ENCODE peak calls at places on chromosomes 1 and 21, in five cellular contexts. L is transverse colon, D is heart left ventricle, I is esophagus squamous epithelium, J is lower leg skin. P is an unnamed sample.

GRCh38 chr1:25198731-25199231 is 33.5 kb downstream of the SYF2 start:
- DNase-seq in L (peak; percentile 53), D (peak; percentile 45), I (no peak), J (peak; percentile 37), P (peak; percentile 72)

GRCh38 chr1:230832466-230832865 is 35.9 kb downstream of the C1orf198 start:
- DNase-seq in L (no peak), D (no peak), I (no peak), J (no peak), P (no peak)

GRCh38 chr1:245810789-245811337 is 656.1 kb downstream of the KIF26B start:
- DNase-seq in L (no peak), D (no peak), I (no peak), J (no peak), P (no peak)

GRCh38 chr1:37954316-37954971 is 7.6 kb upstream of the INPP5B start:
- DNase-seq in L (no peak), D (no peak), I (no peak), J (no peak), P (no peak)

GRCh38 chr1:31418626-31419025 is 5.6 kb downstream of the SERINC2 start:
- DNase-seq in L (no peak), D (no peak), I (no peak), J (no peak), P (no peak)

GRCh38 chr1:89594096-89594740 is 38.7 kb upstream of the LRRC8C start:
- DNase-seq in L (no peak), D (no peak), I (no peak), J (no peak), P (no peak)

GRCh38 chr1:66294692-66295384 is 239.1 kb upstream of the SGIP1 start:
- DNase-seq in L (no peak), D (no peak), I (no peak), J (no peak), P (no peak)

GRCh38 chr1:209190591-209191241 is 392.8 kb upstream of the CAMK1G start:
- DNase-seq in L (peak; percentile 47), D (no peak), I (no peak), J (no peak), P (peak; percentile 59)

GRCh38 chr1:32706491-32706890 is 3.9 kb upstream of the SYNC start:
- DNase-seq in L (no peak), D (peak; percentile 9), I (no peak), J (no peak), P (peak; percentile 72)

GRCh38 chr1:241396747-241397691 is 40.0 kb upstream of the RGS7 start:
- DNase-seq in L (no peak), D (no peak), I (no peak), J (no peak), P (no peak)

GRCh38 chr1:93443456-93443855 is 4.5 kb upstream of the FNBP1L start:
- DNase-seq in L (no peak), D (no peak), I (no peak), J (no peak), P (no peak)

GRCh38 chr1:33429846-33430750 is 797 bp downstream of the PHC2 start:
- DNase-seq in L (peak; percentile 53), D (peak; percentile 52), I (no peak), J (no peak), P (peak; percentile 51)

GRCh38 chr1:33181906-33182305 is at the start of gene TRIM62:
- DNase-seq in L (peak; percentile 91), D (peak; percentile 93), I (peak; percentile 30), J (peak; percentile 69), P (peak; percentile 88)

GRCh38 chr21:45276620-45277019 is 11.1 kb downstream of the POFUT2 start:
- DNase-seq in L (no peak), D (no peak), I (no peak), J (no peak), P (peak; percentile 23)

GRCh38 chr1:79617777-79618176 is 611.2 kb upstream of the ADGRL4 start:
- DNase-seq in L (no peak), D (no peak), I (no peak), J (no peak), P (no peak)

GRCh38 chr1:156741613-156741983 is 710 bp upstream of the MRPL24 start:
- DNase-seq in L (no peak), D (no peak), I (no peak), J (no peak), P (no peak)

GRCh38 chr1:1984560-1985070 is 19.0 kb downstream of the CFAP74 start:
- DNase-seq in L (no peak), D (no peak), I (no peak), J (no peak), P (no peak)

GRCh38 chr1:197674286-197674685 is 101.0 kb downstream of the DENND1B start:
- DNase-seq in L (no peak), D (no peak), I (no peak), J (no peak), P (no peak)

GRCh38 chr1:221161571-221162041 is 282.4 kb downstream of the HLX start:
- DNase-seq in L (no peak), D (no peak), I (no peak), J (peak; percentile 52), P (no peak)

GRCh38 chr1:71357708-71358107 is 276.9 kb upstream of the ZRANB2 start:
- DNase-seq in L (no peak), D (no peak), I (no peak), J (no peak), P (no peak)

GRCh38 chr21:45035477-45035848 is 38.9 kb upstream of the ADARB1 start:
- DNase-seq in L (no peak), D (no peak), I (no peak), J (no peak), P (no peak)

GRCh38 chr1:227730630-227731151 is 4.4 kb downstream of the JMJD4 start:
- DNase-seq in L (no peak), D (no peak), I (no peak), J (no peak), P (no peak)

GRCh38 chr1:223739366-223740057 is 27.2 kb downstream of the CAPN2 start:
- DNase-seq in L (peak; percentile 45), D (no peak), I (no peak), J (no peak), P (peak; percentile 65)

GRCh38 chr1:184745110-184745509 is 9.5 kb downstream of the EDEM3 start:
- DNase-seq in L (no peak), D (no peak), I (no peak), J (no peak), P (no peak)

GRCh38 chr1:242770366-242770765 is 245.9 kb upstream of the PLD5 start:
- DNase-seq in L (no peak), D (no peak), I (no peak), J (no peak), P (no peak)

GRCh38 chr1:59686574-59686973 is 128.2 kb upstream of the HOOK1 start:
- DNase-seq in L (no peak), D (no peak), I (no peak), J (no peak), P (no peak)

GRCh38 chr1:59684698-59685097 is 130.1 kb upstream of the HOOK1 start:
- DNase-seq in L (no peak), D (no peak), I (no peak), J (no peak), P (no peak)

GRCh38 chr1:59685666-59686065 is 129.1 kb upstream of the HOOK1 start:
- DNase-seq in L (no peak), D (no peak), I (no peak), J (no peak), P (no peak)

GRCh38 chr1:59686170-59686569 is 128.6 kb upstream of the HOOK1 start:
- DNase-seq in L (no peak), D (no peak), I (no peak), J (no peak), P (no peak)

DNA sequence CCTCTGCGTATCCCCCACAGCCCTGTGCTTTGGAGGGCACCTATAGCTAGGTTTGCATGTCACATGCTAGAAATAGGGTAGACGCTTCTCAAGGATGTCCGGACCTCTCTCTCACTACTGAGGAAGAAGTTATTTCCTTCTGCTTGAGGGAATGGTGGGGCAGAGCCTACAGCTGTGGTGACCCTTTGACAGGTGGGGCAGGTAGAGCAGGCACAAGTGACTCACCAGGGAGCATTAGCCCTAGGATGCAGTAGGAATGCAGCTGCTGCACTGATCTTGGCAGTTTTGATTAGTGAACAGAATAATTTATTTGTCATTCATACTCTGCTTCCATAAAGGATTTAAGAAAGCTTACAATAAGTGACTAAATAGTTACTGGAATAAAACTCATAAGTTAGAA is 129.6 kb upstream of the HOOK1 start:
- DNase-seq in L (no peak), D (no peak), I (no peak), J (no peak), P (no peak)
- TF ChIP-seq POLR2A in L (no peak), D (no peak), I (no peak), J (no peak), P (no peak)

GRCh38 chr1:100414693-100415092 is 62.4 kb downstream of the CDC14A start:
- DNase-seq in L (no peak), D (no peak), I (no peak), J (no peak), P (no peak)
- TF ChIP-seq CTCF in L (no peak), D (no peak), I (no peak), J (no peak), P (no peak)

GRCh38 chr1:27633640-27634165 is 1.3 kb downstream of the FGR start:
- DNase-seq in L (no peak), D (no peak), I (no peak), J (no peak), P (no peak)

GRCh38 chr1:27634982-27635362 is at the start of gene FGR:
- DNase-seq in L (no peak), D (peak; percentile 69), I (no peak), J (no peak), P (peak; percentile 44)

GRCh38 chr1:27635410-27636142 is 591 bp upstream of the FGR start:
- DNase-seq in L (no peak), D (no peak), I (no peak), J (no peak), P (no peak)

GRCh38 chr1:27633298-27633610 is 1.7 kb downstream of the FGR start:
- DNase-seq in L (no peak), D (no peak), I (no peak), J (no peak), P (no peak)

GRCh38 chr1:27634166-27634981 is 611 bp downstream of the FGR start:
- DNase-seq in L (peak; percentile 33), D (peak; percentile 75), I (no peak), J (no peak), P (peak; percentile 49)
- TF ChIP-seq POLR2A in L (no peak), D (peak; percentile 60), I (no peak), J (no peak), P (no peak)

GRCh38 chr1:111981871-111982270 is 7.6 kb downstream of the KCND3 start:
- DNase-seq in L (no peak), D (no peak), I (no peak), J (no peak), P (no peak)

GRCh38 chr1:111983500-111983899 is 6.0 kb downstream of the KCND3 start:
- DNase-seq in L (no peak), D (no peak), I (no peak), J (no peak), P (no peak)

GRCh38 chr1:111982428-111982827 is 7.0 kb downstream of the KCND3 start:
- DNase-seq in L (no peak), D (no peak), I (no peak), J (no peak), P (no peak)

GRCh38 chr1:111978695-111979094 is 10.8 kb downstream of the KCND3 start:
- DNase-seq in L (no peak), D (no peak), I (no peak), J (no peak), P (no peak)

GRCh38 chr1:111980684-111981083 is 8.8 kb downstream of the KCND3 start:
- DNase-seq in L (no peak), D (no peak), I (no peak), J (no peak), P (no peak)
- TF ChIP-seq CTCF in L (no peak), D (no peak), I (no peak), J (no peak), P (no peak)